ENCODE peak calls at places on chromosome 21, in five cellular contexts. P, N, B, Z and X are unnamed samples.
A peak's percentile ranks its signal among the peaks of the same experiment; 100 is the strongest.

GRCh38 chr21:26587621-26588260 is 14.7 kb upstream of the CYYR1 start:
- DNase-seq in P (peak; percentile 57), N (no peak), B (no peak), Z (no peak), X (no peak)

GRCh38 chr21:40752125-40752524 is 94.8 kb downstream of the DSCAM start:
- DNase-seq in P (no peak), N (no peak), B (no peak), Z (no peak), X (no peak)

GRCh38 chr21:29025328-29025713 is 853 bp downstream of the USP16 start:
- DNase-seq in P (peak; percentile 12), N (no peak), B (no peak), Z (no peak), X (no peak)

GRCh38 chr21:30986966-30987365 is 51.3 kb downstream of the KRTAP19-8 start:
- DNase-seq in P (no peak), N (no peak), B (no peak), Z (no peak), X (no peak)

GRCh38 chr21:20739421-20739820 is 258.8 kb upstream of the NCAM2 start:
- DNase-seq in P (no peak), N (no peak), B (no peak), Z (no peak), X (no peak)

GRCh38 chr21:22476726-22477646 is 1478.8 kb downstream of the NCAM2 start:
- DNase-seq in P (no peak), N (no peak), B (no peak), Z (no peak), X (no peak)

GRCh38 chr21:40176732-40177131 is 309.5 kb downstream of the PCP4 start:
- DNase-seq in P (no peak), N (no peak), B (no peak), Z (peak; percentile 19), X (no peak)

GRCh38 chr21:28822882-28823335 is 169.8 kb downstream of the LTN1 start:
- DNase-seq in P (no peak), N (no peak), B (no peak), Z (no peak), X (no peak)

GRCh38 chr21:34946385-34947121 is 102.5 kb downstream of the RUNX1 start:
- DNase-seq in P (no peak), N (no peak), B (no peak), Z (no peak), X (no peak)

GRCh38 chr21:26717146-26717739 is 128.0 kb downstream of the ADAMTS1 start:
- DNase-seq in P (no peak), N (no peak), B (no peak), Z (no peak), X (no peak)

GRCh38 chr21:17512245-17513213 is at the start of gene CXADR:
- DNase-seq in P (peak; percentile 7), N (peak; percentile 95), B (no peak), Z (peak; percentile 95), X (peak; percentile 93)

GRCh38 chr21:17519208-17519738 is 6.4 kb downstream of the CXADR start:
- DNase-seq in P (no peak), N (no peak), B (no peak), Z (no peak), X (no peak)

GRCh38 chr21:17514124-17514481 is 1.3 kb downstream of the CXADR start:
- DNase-seq in P (peak; percentile 53), N (no peak), B (no peak), Z (no peak), X (no peak)

DNA sequence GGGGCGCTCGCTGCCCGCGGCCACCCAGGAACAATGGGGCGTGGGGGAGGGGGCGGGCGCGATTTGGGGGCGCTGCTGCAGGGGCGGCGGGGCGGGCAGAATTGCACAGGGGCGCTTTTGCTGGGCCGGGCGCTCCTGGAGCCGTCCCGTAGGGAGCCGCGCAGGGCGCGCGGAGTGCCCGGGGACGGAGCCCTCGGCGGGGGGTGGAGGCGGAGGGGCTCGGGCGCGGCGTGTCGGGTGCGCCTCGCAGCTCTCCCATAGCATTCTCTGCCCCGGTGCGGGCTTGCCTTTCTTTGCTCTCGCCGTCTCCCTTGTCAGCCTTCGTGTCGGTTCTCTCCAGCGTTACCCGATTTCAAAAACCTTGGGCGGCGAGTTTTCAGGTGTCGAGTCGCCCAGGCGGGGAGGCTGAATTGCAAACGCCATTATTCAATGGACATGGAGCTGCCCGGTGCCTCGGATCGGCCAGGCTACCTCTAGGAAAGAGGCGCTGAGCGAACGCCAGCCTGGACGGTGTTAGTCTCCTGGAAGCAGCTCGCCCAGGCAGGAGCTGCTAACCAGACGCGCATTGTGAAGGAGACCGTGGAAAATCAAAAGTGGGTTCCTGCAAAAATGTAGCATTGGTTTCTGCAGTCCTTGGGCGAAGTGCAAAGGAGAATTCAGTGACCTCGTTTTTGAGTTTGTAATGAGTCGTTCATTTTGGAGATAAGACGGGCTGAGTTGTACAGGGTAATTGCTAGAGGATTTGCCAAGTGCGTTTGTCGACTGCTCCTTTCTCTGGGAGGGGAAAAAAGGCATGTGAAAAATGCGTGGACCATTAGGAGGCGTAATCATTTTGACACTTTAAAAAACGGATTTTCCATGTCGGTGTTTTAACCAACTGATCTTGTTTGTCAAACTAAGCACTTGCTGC is 626 bp downstream of the CXADR start:
- DNase-seq in P (peak; percentile 50), N (peak; percentile 46), B (no peak), Z (peak; percentile 66), X (peak; percentile 32)
- TF ChIP-seq CTCF in P (no peak), N (no peak), B (no peak), Z (peak; percentile 10), X (no peak)

DNA sequence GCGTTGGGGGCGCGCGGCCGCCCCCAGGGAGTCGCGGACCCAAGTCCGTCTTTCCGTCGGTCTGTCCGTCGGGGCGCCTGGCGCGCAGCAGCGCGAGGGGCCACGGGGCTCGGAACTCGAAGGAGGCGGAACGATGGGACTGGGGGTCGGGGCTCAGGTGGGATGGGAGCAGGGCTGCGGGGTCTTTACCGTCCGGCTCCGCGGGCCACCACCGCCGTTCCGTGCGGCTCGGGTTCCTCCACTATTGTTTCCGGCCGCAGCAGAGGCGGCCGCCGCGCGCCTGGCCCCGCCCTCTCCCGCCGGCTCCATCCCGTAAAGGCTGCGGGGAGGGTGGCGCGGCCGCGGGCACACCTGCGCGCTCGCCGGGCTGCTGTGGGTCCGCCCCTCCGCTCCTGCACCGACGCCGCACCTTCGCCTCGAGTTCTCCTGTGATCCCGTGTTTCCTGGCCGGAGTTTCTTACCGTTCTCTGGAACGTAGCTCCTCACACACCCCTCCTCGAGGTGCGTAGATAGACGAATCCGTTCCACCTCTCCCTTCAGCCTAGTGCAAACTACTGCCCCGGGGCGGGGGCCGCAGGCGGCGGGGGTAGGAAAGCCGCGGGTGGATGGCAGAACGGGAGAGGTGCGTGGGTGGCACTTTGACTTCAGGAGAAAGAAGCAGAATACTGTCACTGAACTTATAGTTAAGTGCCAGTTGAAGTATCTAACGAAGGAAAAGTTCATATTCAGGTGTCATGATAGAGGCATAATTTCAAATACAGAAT is at the start of gene C21orf91:
- DNase-seq in P (peak; percentile 77), N (peak; percentile 92), B (peak; percentile 79), Z (peak; percentile 90), X (peak; percentile 81)
- TF ChIP-seq CTCF in P (no peak), N (no peak), B (no peak), Z (no peak), X (no peak)

GRCh38 chr21:36917487-36918158 is 48.8 kb downstream of the HLCS start:
- DNase-seq in P (peak; percentile 35), N (peak; percentile 60), B (no peak), Z (peak; percentile 63), X (peak; percentile 39)
- TF ChIP-seq CTCF in P (peak; percentile 75), N (peak; percentile 69), B (peak; percentile 38), Z (peak; percentile 46), X (no peak)

GRCh38 chr21:46110499-46111192 is 12.7 kb downstream of the COL6A2 start:
- DNase-seq in P (no peak), N (peak; percentile 22), B (no peak), Z (peak; percentile 4), X (no peak)
- TF ChIP-seq CTCF in P (no peak), N (no peak), B (no peak), Z (no peak), X (no peak)

GRCh38 chr21:41783476-41784150 is 16.8 kb upstream of the RIPK4 start:
- DNase-seq in P (peak; percentile 51), N (peak; percentile 90), B (no peak), Z (peak; percentile 71), X (peak; percentile 86)
- TF ChIP-seq CTCF in P (no peak), N (no peak), B (no peak), Z (no peak), X (no peak)